ENCODE peak calls at places on chromosomes 6 and 20, in nine cellular contexts. Y, A, T, O, V, P, C, E and W are unnamed samples.

GRCh38 chr6:25942561-25943147 is 12.2 kb upstream of the SLC17A2 start:
- DNase-seq in E (no peak), A (no peak), Y (peak), T (no peak), O (no peak), V (no peak), P (peak), C (no peak), W (peak)

GRCh38 chr6:166591961-166592520 is 5.6 kb upstream of the RAMACL start:
- DNase-seq in V (no peak), O (no peak), E (no peak), Y (no peak), P (no peak), A (no peak), T (no peak), C (no peak), W (no peak)

GRCh38 chr6:105624055-105624454 is 221.2 kb upstream of the PREP start:
- DNase-seq in A (no peak), O (no peak), V (no peak), E (no peak), Y (no peak), P (no peak), T (no peak), C (no peak), W (no peak)

GRCh38 chr6:134374486-134374885 is 56.6 kb upstream of the SGK1 start:
- DNase-seq in A (no peak), V (no peak), Y (no peak), O (no peak), C (no peak), E (no peak), T (no peak), P (no peak), W (no peak)

GRCh38 chr6:134288538-134289203 is 29.2 kb downstream of the SGK1 start:
- DNase-seq in V (peak), T (peak), P (peak), Y (peak), A (no peak), O (no peak), E (no peak), C (no peak), W (peak)

GRCh38 chr20:58645277-58645968 is 5.7 kb upstream of the STX16 start:
- DNase-seq in P (no peak), A (no peak), C (no peak), E (peak), O (no peak), V (no peak), T (no peak), Y (peak), W (no peak)

GRCh38 chr6:74651948-74652347 is 553.9 kb downstream of the COL12A1 start:
- DNase-seq in Y (no peak), A (no peak), P (no peak), E (no peak), T (no peak), O (no peak), V (no peak), C (no peak), W (no peak)

GRCh38 chr6:3426091-3426780 is 30.6 kb downstream of the SLC22A23 start:
- DNase-seq in O (no peak), P (no peak), A (no peak), E (no peak), V (no peak), T (no peak), Y (no peak), C (no peak), W (no peak)

GRCh38 chr6:31727717-31728671 is 1.1 kb downstream of the DDAH2 start:
- DNase-seq in V (no peak), O (no peak), P (peak), C (no peak), T (no peak), A (peak), Y (no peak), E (peak), W (no peak)

GRCh38 chr6:51049983-51050877 is 231.6 kb downstream of the TFAP2B start:
- DNase-seq in A (no peak), V (no peak), C (no peak), E (no peak), P (no peak), Y (peak), T (no peak), O (no peak), W (no peak)

GRCh38 chr6:71047401-71047800 is 90.5 kb upstream of the B3GAT2 start:
- DNase-seq in E (no peak), A (no peak), P (no peak), T (no peak), Y (no peak), O (no peak), C (no peak), V (no peak), W (no peak)

GRCh38 chr6:71226151-71226550 is 62.5 kb upstream of the OGFRL1 start:
- DNase-seq in O (no peak), T (no peak), E (no peak), Y (no peak), A (no peak), V (no peak), C (no peak), P (no peak), W (no peak)

GRCh38 chr6:11410539-11411307 is 126.8 kb upstream of the TMEM170B start:
- DNase-seq in C (no peak), A (no peak), Y (no peak), O (no peak), T (peak), E (no peak), P (peak), V (no peak), W (no peak)

GRCh38 chr6:3663081-3663480 is 88.4 kb downstream of the PXDC1 start:
- DNase-seq in Y (no peak), O (no peak), T (no peak), A (no peak), E (no peak), V (no peak), P (no peak), C (no peak), W (no peak)

GRCh38 chr6:122400467-122401089 is 1.1 kb downstream of the HSF2 start:
- DNase-seq in O (no peak), T (no peak), E (no peak), A (no peak), C (no peak), V (no peak), Y (no peak), P (peak), W (no peak)

GRCh38 chr6:7512320-7512719 is 29.2 kb upstream of the DSP start:
- DNase-seq in A (no peak), E (no peak), C (no peak), T (no peak), O (no peak), V (no peak), Y (no peak), P (no peak), W (no peak)

GRCh38 chr6:21357262-21357661 is 236.3 kb upstream of the SOX4 start:
- DNase-seq in A (no peak), P (no peak), V (no peak), C (no peak), O (no peak), T (no peak), E (peak), Y (no peak), W (no peak)

GRCh38 chr20:62558779-62559178 is 83.0 kb upstream of the GATA5 start:
- DNase-seq in E (no peak), Y (no peak), T (no peak), O (no peak), V (no peak), A (no peak), C (peak), P (no peak), W (no peak)

GRCh38 chr6:158567871-158568401 is 8.0 kb downstream of the TMEM181 start:
- DNase-seq in E (no peak), Y (no peak), T (no peak), V (no peak), O (no peak), P (no peak), A (no peak), C (no peak), W (no peak)

GRCh38 chr20:25341716-25342680 is 48.6 kb downstream of the ABHD12 start:
- DNase-seq in A (no peak), T (no peak), C (no peak), E (no peak), Y (no peak), P (peak), O (no peak), V (peak), W (no peak)